ENCODE peak calls at places on chromosomes 1 and 21, in four cellular contexts. Q is HCT116, G is SK-N-SH, T is H1. I is an unnamed sample.

GRCh38 chr1:54310439-54311328 is 95.5 kb downstream of the SSBP3 start:
- DNase-seq in Q (peak), G (peak), T (no peak), I (no peak)

GRCh38 chr1:191693797-191694196 is 464.5 kb upstream of the RGS18 start:
- DNase-seq in Q (no peak), G (no peak), T (no peak), I (no peak)

GRCh38 chr21:37253991-37254390 is 13.1 kb downstream of the VPS26C start:
- DNase-seq in Q (no peak), G (no peak), T (no peak), I (no peak)

GRCh38 chr21:27220416-27220815 is 253.5 kb upstream of the ADAMTS5 start:
- DNase-seq in Q (no peak), G (no peak), T (no peak), I (no peak)

GRCh38 chr1:60279798-60280197 is 206.2 kb upstream of the C1orf87 start:
- DNase-seq in Q (no peak), G (no peak), T (no peak), I (no peak)

GRCh38 chr1:80892452-80892995 is 908.2 kb upstream of the ADGRL2 start:
- DNase-seq in Q (no peak), G (no peak), T (no peak), I (no peak)

GRCh38 chr1:96698332-96698983 is 23.1 kb upstream of the PTBP2 start:
- DNase-seq in Q (no peak), G (peak), T (no peak), I (no peak)

GRCh38 chr1:54845772-54846171 is 41.2 kb downstream of the DHCR24 start:
- DNase-seq in Q (no peak), G (no peak), T (no peak), I (no peak)

GRCh38 chr1:161473363-161473762 is 31.9 kb upstream of the FCGR2A start:
- DNase-seq in Q (no peak), G (no peak), T (no peak), I (no peak)

GRCh38 chr1:30446100-30446499 is 277.3 kb downstream of the MATN1 start:
- DNase-seq in Q (no peak), G (no peak), T (no peak), I (no peak)

GRCh38 chr1:242425232-242425631 is 99.3 kb downstream of the PLD5 start:
- DNase-seq in Q (peak), G (no peak), T (no peak), I (no peak)

GRCh38 chr1:209323743-209324142 is 259.8 kb upstream of the CAMK1G start:
- DNase-seq in Q (no peak), G (no peak), T (no peak), I (no peak)

GRCh38 chr1:165303415-165303814 is 53.1 kb downstream of the LMX1A start:
- DNase-seq in Q (no peak), G (no peak), T (no peak), I (no peak)

GRCh38 chr1:204453141-204453772 is 41.3 kb downstream of the PIK3C2B start:
- DNase-seq in Q (no peak), G (no peak), T (no peak), I (no peak)

GRCh38 chr1:2539312-2539907 is 9.3 kb upstream of the HES5 start:
- DNase-seq in Q (no peak), G (no peak), T (no peak), I (no peak)

GRCh38 chr21:31798842-31799691 is 67.1 kb upstream of the SCAF4 start:
- DNase-seq in Q (no peak), G (no peak), T (no peak), I (no peak)

GRCh38 chr1:10713614-10714013 is 82.8 kb downstream of the CASZ1 start:
- DNase-seq in Q (no peak), G (no peak), T (no peak), I (no peak)

GRCh38 chr1:117852846-117853555 is 76.4 kb downstream of the GDAP2 start:
- DNase-seq in Q (no peak), G (no peak), T (no peak), I (no peak)

GRCh38 chr1:95407146-95407863 is 173.3 kb downstream of the RWDD3 start:
- DNase-seq in Q (no peak), G (no peak), T (no peak), I (no peak)

GRCh38 chr1:106480629-106481028 is 575.8 kb upstream of the PRMT6 start:
- DNase-seq in Q (no peak), G (no peak), T (no peak), I (no peak)

GRCh38 chr1:91124989-91125417 is 103.2 kb upstream of the ZNF644 start:
- DNase-seq in Q (no peak), G (no peak), T (no peak), I (no peak)

GRCh38 chr1:246319111-246319510 is 188.0 kb downstream of the SMYD3 start:
- DNase-seq in Q (no peak), G (peak), T (no peak), I (no peak)

GRCh38 chr1:113540328-113540727 is 150.0 kb downstream of the MAGI3 start:
- DNase-seq in Q (no peak), G (no peak), T (no peak), I (no peak)

GRCh38 chr1:227268943-227269342 is 49.3 kb downstream of the CDC42BPA start:
- DNase-seq in Q (no peak), G (no peak), T (no peak), I (peak)

GRCh38 chr1:227779021-227779441 is 36.4 kb upstream of the PRSS38 start:
- DNase-seq in Q (no peak), G (no peak), T (no peak), I (no peak)

GRCh38 chr1:20708891-20709290 is 8.9 kb downstream of the KIF17 start:
- DNase-seq in Q (no peak), G (no peak), T (no peak), I (no peak)

GRCh38 chr1:78339490-78339889 is 151.3 kb upstream of the PTGFR start:
- DNase-seq in Q (no peak), G (no peak), T (no peak), I (peak)

GRCh38 chr1:207745285-207745684 is 6.6 kb upstream of the CD46 start:
- DNase-seq in Q (no peak), G (no peak), T (no peak), I (no peak)

GRCh38 chr21:41121785-41122415 is 46.1 kb upstream of the BACE2 start:
- DNase-seq in Q (peak), G (peak), T (peak), I (peak)

GRCh38 chr1:41898191-41898713 is 20.5 kb downstream of the HIVEP3 start:
- DNase-seq in Q (no peak), G (no peak), T (no peak), I (no peak)
- TF ChIP-seq SIN3A in Q (no peak), G (no peak), T (no peak), I (no peak)

DNA sequence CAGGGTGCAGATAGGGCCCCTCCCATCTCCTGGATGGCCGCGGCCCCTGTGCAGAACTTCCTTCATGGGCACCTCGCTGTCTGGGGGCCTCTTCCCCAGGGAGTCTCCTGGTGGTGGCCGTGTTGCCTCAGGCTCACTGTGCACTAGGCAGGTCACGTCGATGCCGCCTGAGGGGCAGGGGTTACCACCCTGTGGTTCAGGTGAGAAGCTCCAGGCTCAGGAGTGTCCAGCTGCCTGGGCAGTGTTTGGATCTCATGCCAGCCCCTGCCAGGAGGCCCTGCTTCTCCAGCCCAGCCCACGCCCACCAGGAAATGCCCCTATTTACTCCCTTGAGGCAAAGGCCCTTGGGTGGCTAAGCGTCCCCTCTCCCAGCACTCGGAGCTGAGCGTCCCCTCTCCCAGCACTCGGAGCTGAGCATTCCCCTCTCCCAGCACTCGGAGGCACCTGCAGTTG is 2.1 kb downstream of the ITGB2 start:
- DNase-seq in Q (no peak), G (no peak), T (no peak), I (no peak)
- TF ChIP-seq SIN3A in Q (no peak), G (no peak), T (no peak), I (no peak)

GRCh38 chr1:172951728-172952365 is 98.9 kb downstream of the TNFSF18 start:
- DNase-seq in Q (no peak), G (no peak), T (no peak), I (no peak)
- TF ChIP-seq SIN3A in Q (no peak), G (no peak), T (no peak), I (no peak)

DNA sequence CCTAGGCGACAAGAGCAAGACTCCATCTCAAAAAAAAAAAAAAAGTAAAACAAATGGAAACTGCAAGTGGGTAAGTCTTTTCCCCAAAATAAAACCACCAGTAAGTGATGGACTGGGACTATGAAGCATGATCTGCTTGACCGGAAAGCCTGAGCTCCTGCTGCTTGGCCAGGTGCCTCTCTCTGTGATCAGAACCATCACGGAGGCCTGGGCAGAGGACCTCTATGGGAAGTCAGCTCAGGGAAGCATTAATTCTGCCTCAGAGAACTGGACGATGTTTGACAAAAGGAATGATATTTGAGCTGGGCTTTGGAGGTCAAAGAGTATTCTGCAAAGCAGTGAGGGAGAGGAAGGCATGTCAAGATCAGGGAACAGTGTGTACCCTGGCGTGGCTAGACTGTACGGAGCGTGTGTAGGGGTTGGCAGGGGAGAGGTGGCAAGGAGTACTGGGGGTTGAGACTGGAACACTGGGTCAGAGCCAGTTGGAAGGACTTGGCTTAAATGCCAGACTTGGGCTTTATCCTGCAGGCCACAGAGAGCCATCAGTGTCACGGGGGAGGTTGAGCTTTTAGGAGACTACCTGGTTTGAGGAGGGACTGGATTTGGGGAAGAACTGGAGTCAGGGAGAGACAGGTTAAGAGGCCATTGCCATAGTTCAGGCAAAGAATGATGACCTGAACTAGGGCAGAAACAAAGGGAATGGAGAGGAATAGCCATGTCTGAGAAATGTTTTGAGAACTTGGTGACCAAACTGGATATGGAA is 16.4 kb downstream of the ATP1A2 start:
- DNase-seq in Q (no peak), G (no peak), T (no peak), I (no peak)
- TF ChIP-seq SIN3A in Q (no peak), G (no peak), T (no peak), I (no peak)

GRCh38 chr1:186978596-186979556 is 150.1 kb downstream of the PLA2G4A start:
- DNase-seq in Q (no peak), G (peak), T (no peak), I (no peak)

GRCh38 chr1:186980400-186980799 is 151.7 kb downstream of the PLA2G4A start:
- DNase-seq in Q (no peak), G (no peak), T (no peak), I (no peak)

GRCh38 chr1:186977266-186977957 is 148.7 kb downstream of the PLA2G4A start:
- DNase-seq in Q (no peak), G (no peak), T (no peak), I (no peak)

GRCh38 chr1:186976700-186977099 is 148.0 kb downstream of the PLA2G4A start:
- DNase-seq in Q (no peak), G (no peak), T (no peak), I (no peak)

DNA sequence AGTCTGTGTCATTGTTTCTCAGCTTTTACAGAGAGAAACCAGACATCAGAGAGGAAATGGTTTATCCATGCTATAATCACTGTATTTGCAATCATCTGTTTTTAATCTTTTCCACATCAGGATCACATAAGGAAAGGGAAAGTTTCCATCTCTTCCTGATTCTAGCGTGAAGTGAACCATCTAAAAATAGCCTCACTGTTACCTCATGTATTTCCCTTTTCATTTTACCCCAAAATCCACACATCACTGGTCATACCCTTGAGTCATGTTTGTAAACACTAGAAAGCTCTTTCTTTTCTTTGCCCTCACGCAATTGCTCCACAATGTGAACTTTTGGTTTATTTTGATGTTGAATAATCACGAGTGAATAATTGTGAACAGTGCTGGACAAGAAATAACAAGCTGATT is 146.0 kb downstream of the PLA2G4A start:
- DNase-seq in Q (no peak), G (peak), T (no peak), I (no peak)
- TF ChIP-seq SIN3A in Q (no peak), G (no peak), T (no peak), I (no peak)

GRCh38 chr1:66523502-66523901 is 10.5 kb upstream of the SGIP1 start:
- DNase-seq in Q (no peak), G (no peak), T (no peak), I (no peak)
- TF ChIP-seq SIN3A in Q (no peak), G (no peak), T (no peak), I (no peak)

I was measured in Panc1.